ENCODE peak calls at places on chromosomes 5 and 9, in nine cellular contexts. Z is gastrocnemius medialis, O is endothelial cell of umbilical vein, N is esophagus squamous epithelium, Q is Peyer's patch, I is ovary, X is HCT116, M is uterus, T is adrenal gland. A is an unnamed sample.

GRCh38 chr5:172792693-172793570 is 21.9 kb upstream of the DUSP1 start:
- DNase-seq in Z (peak; percentile 60), O (no peak), N (no peak), Q (peak; percentile 43), I (no peak), X (no peak), M (no peak), T (peak; percentile 11), A (peak; percentile 2)

GRCh38 chr5:151086905-151087360 is 6.1 kb upstream of the TNIP1 start:
- DNase-seq in Z (no peak), O (no peak), N (no peak), Q (peak; percentile 83), I (no peak), X (no peak), M (no peak), T (no peak), A (no peak)

GRCh38 chr5:110846621-110847020 is 107.8 kb downstream of the SLC25A46 start:
- DNase-seq in Z (no peak), O (no peak), N (no peak), Q (no peak), I (no peak), X (no peak), M (no peak), T (no peak), A (no peak)

GRCh38 chr5:64854855-64855254 is 86.1 kb downstream of the CWC27 start:
- DNase-seq in Z (no peak), O (no peak), N (no peak), Q (no peak), I (no peak), X (no peak), M (no peak), T (no peak), A (no peak)

GRCh38 chr5:39186722-39187539 is 32.4 kb downstream of the FYB1 start:
- DNase-seq in Z (no peak), O (no peak), N (no peak), Q (no peak), I (no peak), X (no peak), M (no peak), T (no peak), A (no peak)

GRCh38 chr5:57209316-57210040 is 35.6 kb downstream of the GPBP1 start:
- DNase-seq in Z (no peak), O (no peak), N (no peak), Q (no peak), I (no peak), X (peak; percentile 38), M (no peak), T (no peak), A (no peak)

GRCh38 chr5:1867114-1867814 is 15.5 kb downstream of the IRX4 start:
- DNase-seq in Z (no peak), O (no peak), N (no peak), Q (no peak), I (no peak), X (no peak), M (no peak), T (no peak), A (no peak)

GRCh38 chr9:133918123-133918813 is 73.9 kb downstream of the VAV2 start:
- DNase-seq in Z (no peak), O (peak; percentile 26), N (no peak), Q (no peak), I (no peak), X (no peak), M (no peak), T (no peak), A (no peak)

GRCh38 chr9:21656776-21657637 is 145.4 kb upstream of the MTAP start:
- DNase-seq in Z (no peak), O (no peak), N (no peak), Q (no peak), I (no peak), X (no peak), M (no peak), T (no peak), A (no peak)

GRCh38 chr5:98763001-98763630 is 10.3 kb upstream of the RGMB start:
- DNase-seq in Z (no peak), O (no peak), N (no peak), Q (no peak), I (no peak), X (no peak), M (no peak), T (no peak), A (no peak)

GRCh38 chr5:140796718-140797095 is 2.1 kb downstream of the PCDHA2 start:
- DNase-seq in Z (no peak), O (no peak), N (no peak), Q (no peak), I (no peak), X (no peak), M (no peak), T (no peak), A (no peak)

GRCh38 chr9:131500939-131501541 is 1.7 kb upstream of the POMT1 start:
- DNase-seq in Z (no peak), O (peak; percentile 8), N (no peak), Q (no peak), I (no peak), X (no peak), M (no peak), T (no peak), A (no peak)

GRCh38 chr9:18229992-18230676 is 243.8 kb upstream of the ADAMTSL1 start:
- DNase-seq in Z (no peak), O (no peak), N (no peak), Q (no peak), I (no peak), X (no peak), M (no peak), T (no peak), A (no peak)

GRCh38 chr9:33025572-33026347 is 687 bp downstream of the DNAJA1 start:
- DNase-seq in Z (peak; percentile 16), O (peak; percentile 84), N (no peak), Q (peak; percentile 81), I (peak; percentile 58), X (no peak), M (peak; percentile 57), T (peak; percentile 44), A (no peak)

GRCh38 chr5:80406980-80407734 is 707 bp upstream of the ZFYVE16 start:
- DNase-seq in Z (no peak), O (no peak), N (no peak), Q (peak; percentile 49), I (peak; percentile 77), X (no peak), M (peak; percentile 46), T (peak; percentile 85), A (no peak)

GRCh38 chr5:77776606-77777206 is 567 bp upstream of the TBCA start:
- DNase-seq in Z (no peak), O (no peak), N (no peak), Q (no peak), I (no peak), X (no peak), M (no peak), T (no peak), A (no peak)

GRCh38 chr5:133941456-133942196 is 26.8 kb downstream of the C5orf15 start:
- DNase-seq in Z (no peak), O (no peak), N (no peak), Q (no peak), I (no peak), X (no peak), M (no peak), T (no peak), A (no peak)

GRCh38 chr5:61966558-61966957 is 339.4 kb upstream of the KIF2A start:
- DNase-seq in Z (no peak), O (no peak), N (no peak), Q (no peak), I (no peak), X (no peak), M (no peak), T (no peak), A (no peak)

GRCh38 chr5:1402611-1403255 is 42.5 kb downstream of the SLC6A3 start:
- DNase-seq in Z (no peak), O (no peak), N (no peak), Q (no peak), I (no peak), X (no peak), M (no peak), T (no peak), A (no peak)

GRCh38 chr9:119961774-119962408 is 592.7 kb upstream of the BRINP1 start:
- DNase-seq in Z (no peak), O (peak; percentile 7), N (no peak), Q (peak; percentile 52), I (no peak), X (peak; percentile 27), M (no peak), T (peak; percentile 41), A (no peak)

GRCh38 chr5:139551490-139551889 is 9.6 kb upstream of the UBE2D2 start:
- DNase-seq in Z (no peak), O (no peak), N (no peak), Q (no peak), I (no peak), X (no peak), M (no peak), T (no peak), A (no peak)

GRCh38 chr9:96217358-96217755 is 84.6 kb downstream of the HSD17B3 start:
- DNase-seq in Z (no peak), O (no peak), N (no peak), Q (no peak), I (peak; percentile 46), X (no peak), M (no peak), T (peak; percentile 21), A (no peak)

GRCh38 chr5:146176805-146177204 is 5.6 kb downstream of the LARS1 start:
- DNase-seq in Z (no peak), O (no peak), N (no peak), Q (no peak), I (no peak), X (no peak), M (no peak), T (no peak), A (no peak)
- H3K36me3 ChIP-seq in Z (peaks cover 40% of the 10 kb centered on the region), O (peaks cover 2% of the 10 kb centered on the region), N (peaks cover 68% of the 10 kb centered on the region), Q (no peaks in the 10 kb centered on the region), I (no peaks in the 10 kb centered on the region), X (peaks cover 18% of the 10 kb centered on the region), M (no peaks in the 10 kb centered on the region), T (no peaks in the 10 kb centered on the region), A (no peaks in the 10 kb centered on the region)

DNA sequence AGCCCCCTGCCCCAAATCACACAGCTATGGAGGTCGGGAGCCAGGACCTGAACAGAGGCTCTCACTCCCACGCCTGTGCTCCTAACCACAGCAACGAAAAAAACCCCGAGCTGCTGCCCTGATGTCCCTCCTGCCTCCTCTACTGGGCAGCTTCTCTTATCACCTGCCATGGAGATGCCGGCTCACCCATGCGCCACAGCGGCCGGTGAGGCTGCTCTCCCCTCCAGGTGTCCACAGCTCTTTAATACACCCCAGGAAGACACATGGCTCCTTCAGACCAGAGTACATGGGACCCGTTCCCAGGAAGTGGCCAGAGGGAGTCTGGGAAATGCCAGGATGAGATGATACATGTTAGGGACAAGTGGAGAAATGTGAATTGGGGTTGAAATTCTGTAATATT is 110.9 kb downstream of the COL23A1 start:
- DNase-seq in Z (no peak), O (no peak), N (no peak), Q (peak; percentile 11), I (no peak), X (no peak), M (no peak), T (no peak), A (no peak)
- H3K9me3 ChIP-seq in Z (peaks cover 3% of the 10 kb centered on the region), O (no peaks in the 10 kb centered on the region), N (no peaks in the 10 kb centered on the region), Q (no peaks in the 10 kb centered on the region), I (no peaks in the 10 kb centered on the region), X (no peaks in the 10 kb centered on the region), M (no peaks in the 10 kb centered on the region), T (no peaks in the 10 kb centered on the region), A (no peaks in the 10 kb centered on the region)

GRCh38 chr9:135404451-135405144 is 75.0 kb upstream of the PPP1R26 start:
- DNase-seq in Z (no peak), O (no peak), N (no peak), Q (no peak), I (no peak), X (no peak), M (no peak), T (no peak), A (no peak)
- TF ChIP-seq POLR2A in Z (no peak), O (no peak), N (no peak), Q (no peak), I (no peak), X (no peak), M (no peak), T (no peak), A (no peak)

GRCh38 chr5:34831328-34831727 is 7.6 kb upstream of the TTC23L start:
- DNase-seq in Z (no peak), O (no peak), N (no peak), Q (no peak), I (no peak), X (no peak), M (no peak), T (no peak), A (no peak)
- H3K36me3 ChIP-seq in Z (no peaks in the 10 kb centered on the region), O (peaks cover 40% of the 10 kb centered on the region), N (peaks cover 53% of the 10 kb centered on the region), Q (no peaks in the 10 kb centered on the region), I (no peaks in the 10 kb centered on the region), X (peaks cover 7% of the 10 kb centered on the region), M (no peaks in the 10 kb centered on the region), T (no peaks in the 10 kb centered on the region), A (peaks cover 43% of the 10 kb centered on the region)

A was measured in tibial nerve.